ENCODE peak calls at places on chromosomes 6 and 20, in ten cellular contexts. One of them, this sample, is unnamed.

GRCh38 chr20:45366631-45367030 is 3.7 kb downstream of the SYS1 start:
- DNase-seq in Caki2: no peak
- DNase-seq in NCI-H345: no peak
- DNase-seq in effector CD8-positive, alpha-beta T cell: no peak
- DNase-seq in NT2/D1: no peak
- DNase-seq in WTC11: no peak
- DNase-seq in activated CD4-positive, alpha-beta T cell treated with anti-CD3 and anti-CD28 coated beads, Interleukin-2, amount 50 U/mL, for 24 hours: no peak
- DNase-seq in NCI-H2029: no peak
- DNase-seq in AG10803: no peak
- DNase-seq in stimulated activated CD4-positive, alpha-beta T cell treated with anti-CD3 and anti-CD28 coated beads, Interleukin-12 subunit alpha, Interleukin-12 subunit beta, amount 100 ng/mL, for 48 hours: no peak
- DNase-seq in this sample: no peak

GRCh38 chr6:157434349-157435016 is 53.5 kb downstream of the ZDHHC14 start:
- DNase-seq in Caki2: no peak
- DNase-seq in NCI-H345: no peak
- DNase-seq in effector CD8-positive, alpha-beta T cell: no peak
- DNase-seq in NT2/D1: no peak
- DNase-seq in WTC11: no peak
- DNase-seq in activated CD4-positive, alpha-beta T cell treated with anti-CD3 and anti-CD28 coated beads, Interleukin-2, amount 50 U/mL, for 24 hours: no peak
- DNase-seq in NCI-H2029: no peak
- DNase-seq in AG10803: peak
- DNase-seq in stimulated activated CD4-positive, alpha-beta T cell treated with anti-CD3 and anti-CD28 coated beads, Interleukin-12 subunit alpha, Interleukin-12 subunit beta, amount 100 ng/mL, for 48 hours: no peak
- DNase-seq in this sample: no peak

GRCh38 chr20:382291-383115 is 1.9 kb downstream of the TRIB3 start:
- DNase-seq in Caki2: no peak
- DNase-seq in NCI-H345: no peak
- DNase-seq in effector CD8-positive, alpha-beta T cell: no peak
- DNase-seq in NT2/D1: no peak
- DNase-seq in WTC11: no peak
- DNase-seq in activated CD4-positive, alpha-beta T cell treated with anti-CD3 and anti-CD28 coated beads, Interleukin-2, amount 50 U/mL, for 24 hours: no peak
- DNase-seq in NCI-H2029: no peak
- DNase-seq in AG10803: no peak
- DNase-seq in stimulated activated CD4-positive, alpha-beta T cell treated with anti-CD3 and anti-CD28 coated beads, Interleukin-12 subunit alpha, Interleukin-12 subunit beta, amount 100 ng/mL, for 48 hours: no peak
- DNase-seq in this sample: no peak

GRCh38 chr6:121436966-121437756 is 1.7 kb downstream of the GJA1 start:
- DNase-seq in Caki2: peak
- DNase-seq in NCI-H345: no peak
- DNase-seq in effector CD8-positive, alpha-beta T cell: no peak
- DNase-seq in NT2/D1: no peak
- DNase-seq in WTC11: peak
- DNase-seq in activated CD4-positive, alpha-beta T cell treated with anti-CD3 and anti-CD28 coated beads, Interleukin-2, amount 50 U/mL, for 24 hours: no peak
- DNase-seq in NCI-H2029: no peak
- DNase-seq in AG10803: peak
- DNase-seq in stimulated activated CD4-positive, alpha-beta T cell treated with anti-CD3 and anti-CD28 coated beads, Interleukin-12 subunit alpha, Interleukin-12 subunit beta, amount 100 ng/mL, for 48 hours: peak
- DNase-seq in this sample: no peak

GRCh38 chr20:49914310-49915117 is 815 bp downstream of the SPATA2 start:
- DNase-seq in Caki2: peak
- DNase-seq in NCI-H345: no peak
- DNase-seq in effector CD8-positive, alpha-beta T cell: no peak
- DNase-seq in NT2/D1: no peak
- DNase-seq in WTC11: no peak
- DNase-seq in activated CD4-positive, alpha-beta T cell treated with anti-CD3 and anti-CD28 coated beads, Interleukin-2, amount 50 U/mL, for 24 hours: no peak
- DNase-seq in NCI-H2029: no peak
- DNase-seq in AG10803: no peak
- DNase-seq in stimulated activated CD4-positive, alpha-beta T cell treated with anti-CD3 and anti-CD28 coated beads, Interleukin-12 subunit alpha, Interleukin-12 subunit beta, amount 100 ng/mL, for 48 hours: no peak
- DNase-seq in this sample: no peak

GRCh38 chr6:128516514-128516898 is 3.9 kb downstream of the PTPRK start:
- DNase-seq in Caki2: peak
- DNase-seq in NCI-H345: no peak
- DNase-seq in effector CD8-positive, alpha-beta T cell: no peak
- DNase-seq in NT2/D1: no peak
- DNase-seq in WTC11: no peak
- DNase-seq in activated CD4-positive, alpha-beta T cell treated with anti-CD3 and anti-CD28 coated beads, Interleukin-2, amount 50 U/mL, for 24 hours: no peak
- DNase-seq in NCI-H2029: no peak
- DNase-seq in AG10803: peak
- DNase-seq in stimulated activated CD4-positive, alpha-beta T cell treated with anti-CD3 and anti-CD28 coated beads, Interleukin-12 subunit alpha, Interleukin-12 subunit beta, amount 100 ng/mL, for 48 hours: no peak
- DNase-seq in this sample: no peak

GRCh38 chr20:48695738-48696137 is 132.1 kb downstream of the PREX1 start:
- DNase-seq in Caki2: no peak
- DNase-seq in NCI-H345: no peak
- DNase-seq in effector CD8-positive, alpha-beta T cell: no peak
- DNase-seq in NT2/D1: no peak
- DNase-seq in WTC11: no peak
- DNase-seq in activated CD4-positive, alpha-beta T cell treated with anti-CD3 and anti-CD28 coated beads, Interleukin-2, amount 50 U/mL, for 24 hours: no peak
- DNase-seq in NCI-H2029: no peak
- DNase-seq in AG10803: no peak
- DNase-seq in stimulated activated CD4-positive, alpha-beta T cell treated with anti-CD3 and anti-CD28 coated beads, Interleukin-12 subunit alpha, Interleukin-12 subunit beta, amount 100 ng/mL, for 48 hours: no peak
- DNase-seq in this sample: no peak

GRCh38 chr6:108796875-108797274 is 51.3 kb upstream of the ARMC2 start:
- DNase-seq in Caki2: no peak
- DNase-seq in NCI-H345: no peak
- DNase-seq in effector CD8-positive, alpha-beta T cell: no peak
- DNase-seq in NT2/D1: no peak
- DNase-seq in WTC11: no peak
- DNase-seq in activated CD4-positive, alpha-beta T cell treated with anti-CD3 and anti-CD28 coated beads, Interleukin-2, amount 50 U/mL, for 24 hours: no peak
- DNase-seq in NCI-H2029: no peak
- DNase-seq in AG10803: no peak
- DNase-seq in stimulated activated CD4-positive, alpha-beta T cell treated with anti-CD3 and anti-CD28 coated beads, Interleukin-12 subunit alpha, Interleukin-12 subunit beta, amount 100 ng/mL, for 48 hours: no peak
- DNase-seq in this sample: no peak

GRCh38 chr6:33116417-33116816 is 40.6 kb downstream of the HLA-DPB1 start:
- DNase-seq in Caki2: no peak
- DNase-seq in NCI-H345: no peak
- DNase-seq in effector CD8-positive, alpha-beta T cell: no peak
- DNase-seq in NT2/D1: no peak
- DNase-seq in WTC11: peak
- DNase-seq in activated CD4-positive, alpha-beta T cell treated with anti-CD3 and anti-CD28 coated beads, Interleukin-2, amount 50 U/mL, for 24 hours: no peak
- DNase-seq in NCI-H2029: no peak
- DNase-seq in AG10803: no peak
- DNase-seq in stimulated activated CD4-positive, alpha-beta T cell treated with anti-CD3 and anti-CD28 coated beads, Interleukin-12 subunit alpha, Interleukin-12 subunit beta, amount 100 ng/mL, for 48 hours: no peak
- DNase-seq in this sample: no peak

GRCh38 chr6:45696738-45697137 is 318.9 kb downstream of the CLIC5 start:
- DNase-seq in Caki2: no peak
- DNase-seq in NCI-H345: no peak
- DNase-seq in effector CD8-positive, alpha-beta T cell: no peak
- DNase-seq in NT2/D1: no peak
- DNase-seq in WTC11: no peak
- DNase-seq in activated CD4-positive, alpha-beta T cell treated with anti-CD3 and anti-CD28 coated beads, Interleukin-2, amount 50 U/mL, for 24 hours: no peak
- DNase-seq in NCI-H2029: no peak
- DNase-seq in AG10803: no peak
- DNase-seq in stimulated activated CD4-positive, alpha-beta T cell treated with anti-CD3 and anti-CD28 coated beads, Interleukin-12 subunit alpha, Interleukin-12 subunit beta, amount 100 ng/mL, for 48 hours: no peak
- DNase-seq in this sample: no peak